ENCODE peak calls at places on chromosomes 1 and 21, in nine cellular contexts. P, O, J, E, W, B, D, U and F are unnamed samples.
A peak's percentile ranks its signal among the peaks of the same experiment; 100 is the strongest.

GRCh38 chr1:185585770-185586169 is 148.4 kb upstream of the HMCN1 start:
- DNase-seq in J (no peak), B (no peak), W (no peak), O (no peak), D (no peak), U (no peak), E (no peak), P (no peak), F (no peak)

GRCh38 chr1:154867841-154868610 is 2.1 kb downstream of the KCNN3 start:
- DNase-seq in O (no peak), E (no peak), P (no peak), J (no peak), U (no peak), B (no peak), D (no peak), W (no peak), F (peak; percentile 59)

GRCh38 chr1:89464008-89464407 is 60.6 kb upstream of the LRRC8B start:
- DNase-seq in O (peak; percentile 41), W (no peak), B (no peak), J (no peak), P (no peak), U (peak; percentile 67), D (no peak), E (no peak), F (no peak)

GRCh38 chr1:2948751-2949680 is 72.3 kb upstream of the ACTRT2 start:
- DNase-seq in E (no peak), P (peak; percentile 26), J (no peak), W (no peak), O (no peak), B (no peak), U (no peak), D (no peak), F (no peak)

GRCh38 chr1:37107153-37107552 is 72.8 kb upstream of the GRIK3 start:
- DNase-seq in D (no peak), J (no peak), P (no peak), B (no peak), E (no peak), W (no peak), O (no peak), U (no peak), F (no peak)

GRCh38 chr1:24015226-24016210 is 35.4 kb upstream of the SRSF10 start:
- DNase-seq in B (no peak), J (no peak), D (no peak), P (no peak), O (no peak), W (peak; percentile 92), U (no peak), E (no peak), F (no peak)

GRCh38 chr1:170617595-170618215 is 46.2 kb upstream of the PRRX1 start:
- DNase-seq in P (no peak), W (peak; percentile 25), B (no peak), U (no peak), O (no peak), J (no peak), E (no peak), D (no peak), F (no peak)

GRCh38 chr21:32463367-32463766 is 50.9 kb downstream of the EVA1C start:
- DNase-seq in O (no peak), W (no peak), J (no peak), D (no peak), U (no peak), B (no peak), E (no peak), P (no peak), F (no peak)

GRCh38 chr1:27517907-27518718 is 28.1 kb upstream of the WASF2 start:
- DNase-seq in O (no peak), D (no peak), U (no peak), E (no peak), P (no peak), J (no peak), B (no peak), W (no peak), F (no peak)

GRCh38 chr1:196723325-196724185 is 51.1 kb upstream of the CFHR3 start:
- DNase-seq in E (no peak), B (no peak), O (peak; percentile 66), U (peak; percentile 84), J (no peak), P (peak; percentile 81), W (peak; percentile 45), D (peak; percentile 53), F (peak; percentile 60)

GRCh38 chr1:38991638-38992449 is 768 bp downstream of the AKIRIN1 start:
- DNase-seq in O (no peak), D (peak; percentile 66), U (no peak), J (no peak), E (no peak), B (peak; percentile 36), P (peak; percentile 43), W (peak; percentile 66), F (peak; percentile 68)

GRCh38 chr1:214990619-214991018 is 91.9 kb upstream of the KCNK2 start:
- DNase-seq in D (no peak), J (peak; percentile 86), W (peak; percentile 94), O (no peak), E (no peak), P (no peak), B (no peak), U (no peak), F (no peak)

GRCh38 chr1:96362623-96363022 is 359.0 kb upstream of the PTBP2 start:
- DNase-seq in B (no peak), U (no peak), D (no peak), O (no peak), W (peak; percentile 97), P (no peak), J (peak; percentile 94), E (no peak), F (peak; percentile 66)

GRCh38 chr21:42764443-42764760 is 111.0 kb downstream of the PDE9A start:
- DNase-seq in B (no peak), P (no peak), D (peak; percentile 16), J (no peak), U (no peak), O (no peak), W (no peak), E (no peak), F (no peak)

GRCh38 chr1:117757668-117758067 is 151.8 kb downstream of the TENT5C start:
- DNase-seq in J (no peak), P (no peak), D (no peak), U (no peak), B (no peak), E (no peak), W (peak; percentile 93), O (no peak), F (no peak)

GRCh38 chr1:19427087-19427781 is 58.1 kb downstream of the CAPZB start:
- DNase-seq in U (no peak), D (no peak), E (no peak), B (peak; percentile 55), W (peak; percentile 80), O (no peak), J (peak; percentile 87), P (no peak), F (no peak)

GRCh38 chr1:119141020-119141424 is 569 bp upstream of the WARS2 start:
- DNase-seq in W (peak; percentile 42), O (peak; percentile 66), B (peak; percentile 17), U (peak; percentile 13), P (peak; percentile 22), J (no peak), E (no peak), D (no peak), F (peak; percentile 54)

GRCh38 chr1:41582004-41582325 is 97.5 kb upstream of the EDN2 start:
- DNase-seq in B (no peak), E (no peak), D (no peak), O (no peak), U (no peak), J (no peak), P (no peak), W (no peak), F (no peak)

GRCh38 chr1:53508991-53509663 is 49.9 kb downstream of the DMRTB1 start:
- DNase-seq in O (no peak), B (no peak), D (peak; percentile 54), J (no peak), U (no peak), E (no peak), W (peak; percentile 47), P (no peak), F (no peak)

GRCh38 chr1:6502000-6502891 is 10.8 kb upstream of the PLEKHG5 start:
- DNase-seq in U (no peak), W (peak; percentile 32), D (peak; percentile 92), O (no peak), P (peak; percentile 66), B (peak; percentile 75), J (no peak), E (no peak), F (peak; percentile 96)

DNA sequence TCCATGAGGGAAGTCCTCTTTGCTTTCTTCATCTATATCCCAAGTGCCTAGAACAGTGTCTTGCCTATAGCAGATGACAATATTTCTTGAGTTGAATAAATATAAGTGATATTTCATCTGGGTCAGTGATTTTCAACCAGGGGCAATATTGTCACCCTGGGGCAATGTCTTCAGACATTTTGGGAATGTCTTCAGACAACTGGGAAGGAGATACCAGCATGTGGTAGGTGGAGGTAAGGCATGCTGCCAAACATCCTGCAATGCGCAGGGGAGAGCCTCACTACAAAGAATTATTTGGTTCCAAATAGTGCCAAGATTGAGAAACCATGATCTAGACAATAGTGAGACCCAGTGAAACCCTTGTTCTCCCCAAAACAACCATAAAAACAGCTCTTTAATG is 54.7 kb downstream of the C1orf94 start:
- DNase-seq in J (no peak), B (no peak), E (no peak), D (no peak), U (no peak), O (no peak), W (no peak), P (no peak), F (no peak)
- H3K9me3 ChIP-seq in J (no peaks in the 10 kb centered on the region), B (no peaks in the 10 kb centered on the region), E (no peaks in the 10 kb centered on the region), D (no peaks in the 10 kb centered on the region), U (no peaks in the 10 kb centered on the region), O (no peaks in the 10 kb centered on the region), W (no peaks in the 10 kb centered on the region), P (no peaks in the 10 kb centered on the region), F (no peaks in the 10 kb centered on the region)

GRCh38 chr1:9068971-9069323 is 488 bp downstream of the SLC2A5 start:
- DNase-seq in J (no peak), E (no peak), D (no peak), O (no peak), P (no peak), B (no peak), W (peak; percentile 30), U (no peak), F (no peak)
- H3K4me3 ChIP-seq in J (peak overlapping the region; percentile 5), E (no peak overlapping the region), D (no peak overlapping the region), O (no peak overlapping the region), P (no peak overlapping the region), B (no peak overlapping the region), W (peak overlapping the region; percentile 33), U (no peak overlapping the region), F (no peak overlapping the region)

GRCh38 chr1:204190212-204191211 is 5.8 kb downstream of the KISS1 start:
- DNase-seq in J (no peak), O (peak; percentile 6), W (peak; percentile 74), D (no peak), P (no peak), U (no peak), B (peak; percentile 51), E (no peak), F (no peak)
- H3K27ac ChIP-seq in J (no peak overlapping the region), O (no peak overlapping the region), W (no peak overlapping the region), D (no peak overlapping the region), P (no peak overlapping the region), U (no peak overlapping the region), B (peak overlapping the region; percentile 73), E (no peak overlapping the region), F (no peak overlapping the region)

DNA sequence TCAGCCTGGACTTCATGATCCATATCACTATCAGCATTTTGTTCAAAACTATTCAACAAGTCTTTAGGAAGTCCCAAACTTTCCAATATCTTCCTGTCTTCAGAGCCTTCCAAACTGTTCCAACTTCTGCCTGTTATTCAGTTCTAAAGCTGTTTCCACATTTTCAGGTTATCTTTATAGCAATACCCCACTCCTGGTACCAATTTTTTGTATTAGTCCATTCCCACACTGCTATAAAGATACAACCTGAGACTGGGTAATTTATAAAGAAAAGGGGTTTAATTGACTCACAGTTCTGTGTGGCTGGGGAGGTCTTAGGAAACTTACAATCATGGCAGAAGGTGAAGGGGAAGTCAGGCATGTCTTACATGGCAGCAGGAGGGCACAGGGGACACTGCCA is 18.3 kb upstream of the DNAH14 start:
- DNase-seq in B (no peak), W (no peak), P (no peak), E (no peak), U (no peak), J (no peak), D (no peak), O (no peak), F (no peak)
- H3K9me3 ChIP-seq in B (no peaks in the 10 kb centered on the region), W (no peaks in the 10 kb centered on the region), P (no peaks in the 10 kb centered on the region), E (peaks cover 13% of the 10 kb centered on the region), U (no peaks in the 10 kb centered on the region), J (peaks cover 9% of the 10 kb centered on the region), D (peaks cover 42% of the 10 kb centered on the region), O (peaks cover 22% of the 10 kb centered on the region), F (peaks cover 14% of the 10 kb centered on the region)